ENCODE peak calls at places on chromosomes 16 and 17, in five cellular contexts. M, Y, X, G and U are unnamed samples.

GRCh38 chr16:88920618-88921602 is 54.5 kb upstream of the PABPN1L start:
- DNase-seq in M (no peak), Y (peak; percentile 78), X (no peak), G (peak; percentile 58), U (peak; percentile 40)

GRCh38 chr17:31318298-31319190 is 2.9 kb downstream of the EVI2A start:
- DNase-seq in M (peak; percentile 45), Y (peak; percentile 28), X (no peak), G (peak; percentile 35), U (peak; percentile 92)

GRCh38 chr17:46978489-46979022 is 497 bp downstream of the RPRML start:
- DNase-seq in M (no peak), Y (no peak), X (peak; percentile 64), G (no peak), U (no peak)

GRCh38 chr17:6713918-6714271 is 726 bp upstream of the SLC13A5 start:
- DNase-seq in M (no peak), Y (no peak), X (no peak), G (no peak), U (no peak)

GRCh38 chr16:84111481-84111880 is 5.3 kb downstream of the MBTPS1 start:
- DNase-seq in M (no peak), Y (no peak), X (no peak), G (no peak), U (no peak)

GRCh38 chr16:47258874-47259461 is 115.2 kb upstream of the NETO2 start:
- DNase-seq in M (peak; percentile 16), Y (no peak), X (no peak), G (peak; percentile 32), U (peak; percentile 13)

GRCh38 chr17:68182016-68182315 is 65.9 kb upstream of the AMZ2 start:
- DNase-seq in M (no peak), Y (no peak), X (no peak), G (no peak), U (no peak)

GRCh38 chr17:55487727-55488436 is 23.4 kb downstream of the SMIM36 start:
- DNase-seq in M (no peak), Y (no peak), X (no peak), G (no peak), U (no peak)

GRCh38 chr17:48471807-48472484 is 41.9 kb upstream of the SKAP1 start:
- DNase-seq in M (no peak), Y (no peak), X (no peak), G (no peak), U (no peak)

GRCh38 chr17:53668854-53669253 is 153.9 kb upstream of the KIF2B start:
- DNase-seq in M (no peak), Y (no peak), X (no peak), G (no peak), U (no peak)

GRCh38 chr17:82205720-82206508 is 6.7 kb downstream of the CCDC57 start:
- DNase-seq in M (peak; percentile 81), Y (peak; percentile 88), X (peak; percentile 82), G (peak; percentile 92), U (peak; percentile 84)

GRCh38 chr16:47916266-47916665 is 239.5 kb downstream of the ABCC12 start:
- DNase-seq in M (no peak), Y (no peak), X (no peak), G (no peak), U (peak; percentile 50)

GRCh38 chr16:80303691-80304090 is 237.1 kb upstream of the DYNLRB2 start:
- DNase-seq in M (no peak), Y (no peak), X (no peak), G (no peak), U (no peak)

GRCh38 chr17:70144260-70144846 is 25.0 kb upstream of the KCNJ2 start:
- DNase-seq in M (no peak), Y (no peak), X (no peak), G (peak; percentile 21), U (peak; percentile 60)

GRCh38 chr17:83050651-83051422 is 28.6 kb upstream of the METRNL start:
- DNase-seq in M (no peak), Y (peak; percentile 63), X (peak; percentile 58), G (peak; percentile 32), U (no peak)

GRCh38 chr17:67212716-67213417 is 32.1 kb downstream of the HELZ start:
- DNase-seq in M (no peak), Y (no peak), X (no peak), G (no peak), U (peak; percentile 55)

GRCh38 chr17:16492613-16493290 is 759 bp upstream of the LRRC75A start:
- DNase-seq in M (no peak), Y (no peak), X (no peak), G (no peak), U (no peak)

GRCh38 chr17:72774251-72774650 is 318.2 kb downstream of the SLC39A11 start:
- DNase-seq in M (no peak), Y (no peak), X (no peak), G (no peak), U (no peak)

GRCh38 chr17:8552582-8553320 is 77.8 kb downstream of the MYH10 start:
- DNase-seq in M (no peak), Y (no peak), X (no peak), G (no peak), U (no peak)

GRCh38 chr16:83599789-83600462 is 207.9 kb upstream of the HSBP1 start:
- DNase-seq in M (no peak), Y (no peak), X (no peak), G (no peak), U (no peak)

GRCh38 chr16:53872248-53873221 is 168.6 kb downstream of the FTO start:
- DNase-seq in M (peak; percentile 65), Y (no peak), X (no peak), G (no peak), U (peak; percentile 90)

GRCh38 chr17:41734139-41734948 is at the start of gene HAP1:
- DNase-seq in M (peak; percentile 13), Y (no peak), X (peak; percentile 93), G (peak; percentile 65), U (no peak)

GRCh38 chr16:81816793-81817210 is 37.7 kb downstream of the PLCG2 start:
- DNase-seq in M (no peak), Y (no peak), X (no peak), G (no peak), U (no peak)

GRCh38 chr16:24701521-24701951 is 27.9 kb upstream of the TNRC6A start:
- DNase-seq in M (no peak), Y (no peak), X (no peak), G (no peak), U (peak; percentile 39)

GRCh38 chr17:49217651-49218413 is 7.3 kb downstream of the ABI3 start:
- DNase-seq in M (no peak), Y (peak; percentile 52), X (no peak), G (peak; percentile 52), U (no peak)

GRCh38 chr17:42428141-42428944 is 5.3 kb upstream of the CAVIN1 start:
- DNase-seq in M (peak; percentile 95), Y (peak; percentile 70), X (no peak), G (peak; percentile 82), U (peak; percentile 97)

GRCh38 chr17:57009737-57010445 is 32.0 kb downstream of the SCPEP1 start:
- DNase-seq in M (peak; percentile 61), Y (peak; percentile 68), X (peak; percentile 74), G (peak; percentile 53), U (peak; percentile 33)

GRCh38 chr17:54901230-54901847 is 687 bp downstream of the TOM1L1 start:
- DNase-seq in M (no peak), Y (peak; percentile 48), X (no peak), G (no peak), U (peak; percentile 19)

GRCh38 chr16:22141746-22142145 is 20.6 kb upstream of the SDR42E2 start:
- DNase-seq in M (peak; percentile 31), Y (no peak), X (peak; percentile 59), G (no peak), U (no peak)

GRCh38 chr16:55640714-55641327 is 15.0 kb upstream of the SLC6A2 start:
- DNase-seq in M (no peak), Y (no peak), X (no peak), G (no peak), U (no peak)

GRCh38 chr16:67538666-67539101 is 10.1 kb downstream of the RIPOR1 start:
- DNase-seq in M (peak; percentile 45), Y (no peak), X (peak; percentile 62), G (no peak), U (peak; percentile 65)

GRCh38 chr16:14483819-14484385 is 146.2 kb downstream of the PARN start:
- DNase-seq in M (no peak), Y (no peak), X (no peak), G (no peak), U (no peak)

GRCh38 chr17:41421116-41421515 is 3.3 kb downstream of the KRT37 start:
- DNase-seq in M (no peak), Y (no peak), X (no peak), G (peak; percentile 40), U (no peak)

GRCh38 chr16:68740628-68741346 is 3.7 kb downstream of the CDH1 start:
- DNase-seq in M (no peak), Y (no peak), X (no peak), G (no peak), U (no peak)

GRCh38 chr16:88685156-88686061 is 898 bp downstream of the SNAI3 start:
- DNase-seq in M (peak; percentile 48), Y (no peak), X (peak; percentile 79), G (no peak), U (peak; percentile 34)

GRCh38 chr17:67042104-67042899 is 2.1 kb upstream of the CACNG1 start:
- DNase-seq in M (no peak), Y (no peak), X (no peak), G (no peak), U (no peak)

GRCh38 chr17:54899201-54899600 is 1.5 kb upstream of the TOM1L1 start:
- DNase-seq in M (no peak), Y (no peak), X (no peak), G (no peak), U (no peak)

GRCh38 chr16:49597796-49598195 is 224.2 kb downstream of the C16orf78 start:
- DNase-seq in M (no peak), Y (no peak), X (peak; percentile 42), G (no peak), U (no peak)
- TF ChIP-seq CTCF in M (no peak), Y (no peak), X (no peak), G (no peak), U (no peak)

GRCh38 chr16:1615761-1616160 is 3.6 kb downstream of the CRAMP1 start:
- DNase-seq in M (no peak), Y (no peak), X (no peak), G (no peak), U (no peak)
- H3K4me3 ChIP-seq in M (peak overlapping the region; percentile 1), Y (no peak overlapping the region), X (no peak overlapping the region), G (no peak overlapping the region), U (peak overlapping the region; percentile 73)

DNA sequence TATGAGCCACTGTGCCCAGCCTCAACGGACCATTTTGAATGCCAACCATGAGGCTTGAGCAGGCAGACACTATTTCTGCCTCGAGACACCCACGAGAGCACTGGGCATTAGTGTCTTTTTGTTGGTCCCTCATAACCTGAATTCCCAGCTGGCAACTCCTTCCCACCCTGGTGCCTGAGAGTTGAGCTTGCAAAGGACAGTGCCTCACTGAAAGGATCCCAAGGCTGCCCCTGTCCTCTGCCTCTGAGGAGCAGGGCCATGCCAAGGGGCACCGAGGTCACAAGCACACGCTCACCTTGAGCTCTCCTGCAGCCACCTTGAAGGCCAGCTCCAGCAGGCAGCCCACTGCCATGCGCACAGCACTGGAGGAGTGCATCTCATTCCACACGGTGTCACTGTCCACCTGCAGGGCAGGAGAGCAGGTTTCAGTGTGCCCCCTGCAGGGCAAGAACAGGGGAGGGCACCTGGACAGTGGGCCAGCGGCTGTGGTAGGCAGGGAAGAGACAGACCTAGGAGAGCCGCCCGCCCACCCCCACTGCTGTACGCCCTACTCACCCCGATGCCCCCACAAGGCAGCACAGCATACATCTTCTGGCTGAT is 12.8 kb downstream of the G6PC3 start:
- DNase-seq in M (no peak), Y (no peak), X (no peak), G (no peak), U (no peak)
- TF ChIP-seq CTCF in M (peak; percentile 59), Y (no peak), X (peak; percentile 66), G (no peak), U (peak; percentile 37)

GRCh38 chr17:10556301-10557005 is 7.0 kb upstream of the MYH2 start:
- DNase-seq in M (no peak), Y (no peak), X (no peak), G (no peak), U (no peak)
- H3K4me3 ChIP-seq in M (no peak overlapping the region), Y (no peak overlapping the region), X (no peak overlapping the region), G (no peak overlapping the region), U (no peak overlapping the region)